ENCODE peak calls at places on chromosomes 2 and 18, in six cellular contexts. One of them, this sample, is unnamed.

GRCh38 chr18:22551536-22552151 is 133.9 kb upstream of the CTAGE1 start:
- DNase-seq in activated CD8-positive, alpha-beta memory T cell treated with anti-CD3 and anti-CD28 coated beads for 4 hours: no peak
- DNase-seq in HT-29: peak; percentile 42
- DNase-seq in LoVo: peak; percentile 25
- DNase-seq in ELF-1: no peak
- DNase-seq in posterior vena cava: no peak
- DNase-seq in this sample: no peak

GRCh38 chr2:47094519-47095155 is 60.5 kb downstream of the STPG4 start:
- DNase-seq in activated CD8-positive, alpha-beta memory T cell treated with anti-CD3 and anti-CD28 coated beads for 4 hours: no peak
- DNase-seq in HT-29: no peak
- DNase-seq in LoVo: no peak
- DNase-seq in ELF-1: peak; percentile 34
- DNase-seq in posterior vena cava: peak; percentile 86
- DNase-seq in this sample: no peak

GRCh38 chr18:903703-904102 is 968 bp upstream of the ADCYAP1 start:
- DNase-seq in activated CD8-positive, alpha-beta memory T cell treated with anti-CD3 and anti-CD28 coated beads for 4 hours: no peak
- DNase-seq in HT-29: peak; percentile 23
- DNase-seq in LoVo: peak; percentile 7
- DNase-seq in ELF-1: peak; percentile 75
- DNase-seq in posterior vena cava: peak; percentile 87
- DNase-seq in this sample: peak; percentile 83

GRCh38 chr18:50395093-50395492 is 20.2 kb downstream of the SKA1 start:
- DNase-seq in activated CD8-positive, alpha-beta memory T cell treated with anti-CD3 and anti-CD28 coated beads for 4 hours: no peak
- DNase-seq in HT-29: no peak
- DNase-seq in LoVo: no peak
- DNase-seq in ELF-1: no peak
- DNase-seq in posterior vena cava: no peak
- DNase-seq in this sample: no peak

GRCh38 chr18:57833441-57834101 is 30.5 kb upstream of the ATP8B1 start:
- DNase-seq in activated CD8-positive, alpha-beta memory T cell treated with anti-CD3 and anti-CD28 coated beads for 4 hours: no peak
- DNase-seq in HT-29: peak; percentile 28
- DNase-seq in LoVo: peak; percentile 9
- DNase-seq in ELF-1: no peak
- DNase-seq in posterior vena cava: no peak
- DNase-seq in this sample: peak; percentile 13

GRCh38 chr2:140248623-140249022 is 1468.4 kb upstream of the NXPH2 start:
- DNase-seq in activated CD8-positive, alpha-beta memory T cell treated with anti-CD3 and anti-CD28 coated beads for 4 hours: no peak
- DNase-seq in HT-29: no peak
- DNase-seq in LoVo: no peak
- DNase-seq in ELF-1: no peak
- DNase-seq in posterior vena cava: no peak
- DNase-seq in this sample: no peak

GRCh38 chr2:85861650-85862049 is 27.1 kb downstream of the ST3GAL5 start:
- DNase-seq in activated CD8-positive, alpha-beta memory T cell treated with anti-CD3 and anti-CD28 coated beads for 4 hours: no peak
- DNase-seq in HT-29: no peak
- DNase-seq in LoVo: no peak
- DNase-seq in ELF-1: no peak
- DNase-seq in posterior vena cava: no peak
- DNase-seq in this sample: no peak

GRCh38 chr2:60678551-60678950 is 77.5 kb upstream of the PAPOLG start:
- DNase-seq in activated CD8-positive, alpha-beta memory T cell treated with anti-CD3 and anti-CD28 coated beads for 4 hours: no peak
- DNase-seq in HT-29: no peak
- DNase-seq in LoVo: no peak
- DNase-seq in ELF-1: no peak
- DNase-seq in posterior vena cava: no peak
- DNase-seq in this sample: no peak

GRCh38 chr18:73841661-73842060 is 306.0 kb downstream of the FBXO15 start:
- DNase-seq in activated CD8-positive, alpha-beta memory T cell treated with anti-CD3 and anti-CD28 coated beads for 4 hours: no peak
- DNase-seq in HT-29: no peak
- DNase-seq in LoVo: no peak
- DNase-seq in ELF-1: no peak
- DNase-seq in posterior vena cava: no peak
- DNase-seq in this sample: no peak

GRCh38 chr2:111121873-111122630 is 1.3 kb downstream of the BCL2L11 start:
- DNase-seq in activated CD8-positive, alpha-beta memory T cell treated with anti-CD3 and anti-CD28 coated beads for 4 hours: no peak
- DNase-seq in HT-29: peak; percentile 93
- DNase-seq in LoVo: peak; percentile 90
- DNase-seq in ELF-1: peak; percentile 92
- DNase-seq in posterior vena cava: peak; percentile 96
- DNase-seq in this sample: peak; percentile 93

GRCh38 chr2:74915743-74916142 is 42.7 kb upstream of the POLE4 start:
- DNase-seq in activated CD8-positive, alpha-beta memory T cell treated with anti-CD3 and anti-CD28 coated beads for 4 hours: no peak
- DNase-seq in HT-29: no peak
- DNase-seq in LoVo: no peak
- DNase-seq in ELF-1: no peak
- DNase-seq in posterior vena cava: no peak
- DNase-seq in this sample: no peak

GRCh38 chr2:147810883-147811765 is 33.7 kb upstream of the ACVR2A start:
- DNase-seq in activated CD8-positive, alpha-beta memory T cell treated with anti-CD3 and anti-CD28 coated beads for 4 hours: no peak
- DNase-seq in HT-29: peak; percentile 40
- DNase-seq in LoVo: peak; percentile 78
- DNase-seq in ELF-1: no peak
- DNase-seq in posterior vena cava: no peak
- DNase-seq in this sample: no peak

GRCh38 chr18:24982831-24983230 is 369.1 kb downstream of the ZNF521 start:
- DNase-seq in activated CD8-positive, alpha-beta memory T cell treated with anti-CD3 and anti-CD28 coated beads for 4 hours: no peak
- DNase-seq in HT-29: no peak
- DNase-seq in LoVo: no peak
- DNase-seq in ELF-1: no peak
- DNase-seq in posterior vena cava: no peak
- DNase-seq in this sample: no peak

GRCh38 chr2:75276093-75277055 is 77.1 kb upstream of the TACR1 start:
- DNase-seq in activated CD8-positive, alpha-beta memory T cell treated with anti-CD3 and anti-CD28 coated beads for 4 hours: no peak
- DNase-seq in HT-29: no peak
- DNase-seq in LoVo: no peak
- DNase-seq in ELF-1: peak; percentile 9
- DNase-seq in posterior vena cava: no peak
- DNase-seq in this sample: peak; percentile 32

GRCh38 chr2:55365303-55365702 is 54.4 kb downstream of the CCDC88A start:
- DNase-seq in activated CD8-positive, alpha-beta memory T cell treated with anti-CD3 and anti-CD28 coated beads for 4 hours: no peak
- DNase-seq in HT-29: no peak
- DNase-seq in LoVo: no peak
- DNase-seq in ELF-1: no peak
- DNase-seq in posterior vena cava: no peak
- DNase-seq in this sample: no peak

GRCh38 chr2:210895132-210895531 is 338.7 kb downstream of the CPS1 start:
- DNase-seq in activated CD8-positive, alpha-beta memory T cell treated with anti-CD3 and anti-CD28 coated beads for 4 hours: no peak
- DNase-seq in HT-29: no peak
- DNase-seq in LoVo: no peak
- DNase-seq in ELF-1: peak; percentile 39
- DNase-seq in posterior vena cava: no peak
- DNase-seq in this sample: peak; percentile 73

GRCh38 chr2:65057391-65058052 is 1.3 kb downstream of the CEP68 start:
- DNase-seq in activated CD8-positive, alpha-beta memory T cell treated with anti-CD3 and anti-CD28 coated beads for 4 hours: peak; percentile 48
- DNase-seq in HT-29: peak; percentile 57
- DNase-seq in LoVo: peak; percentile 50
- DNase-seq in ELF-1: no peak
- DNase-seq in posterior vena cava: no peak
- DNase-seq in this sample: peak; percentile 40